ENCODE peak calls at places on chromosomes 3 and 15, in nine cellular contexts. U is fibroblast of lung, C is GM12878, A is endodermal cell, L is PC-3, Z is HCT116, B is keratinocyte, O is Karpas-422, X is MM.1S. E is an unnamed sample.

GRCh38 chr15:60679256-60679655 is 200.3 kb upstream of the ICE2 start:
- DNase-seq in X (no peak), Z (no peak), U (peak; percentile 59), B (no peak), A (no peak), C (no peak), O (no peak), L (no peak), E (no peak)

GRCh38 chr3:57928511-57928910 is 79.7 kb upstream of the FLNB start:
- DNase-seq in B (no peak), O (no peak), Z (no peak), L (no peak), X (no peak), C (no peak), A (no peak), U (no peak), E (peak; percentile 43)

GRCh38 chr3:138082992-138083386 is 32.4 kb downstream of the DZIP1L start:
- DNase-seq in Z (no peak), C (no peak), B (no peak), L (peak; percentile 10), O (no peak), X (no peak), U (no peak), A (no peak), E (no peak)

GRCh38 chr3:84806958-84807357 is 151.8 kb upstream of the CADM2 start:
- DNase-seq in X (no peak), B (no peak), C (no peak), A (no peak), U (no peak), Z (no peak), O (no peak), L (no peak), E (no peak)

GRCh38 chr3:100753846-100754245 is 44.6 kb downstream of the TFG start:
- DNase-seq in O (no peak), U (peak; percentile 33), A (no peak), Z (no peak), L (no peak), C (no peak), X (no peak), B (no peak), E (peak; percentile 77)

GRCh38 chr15:35394416-35394815 is 151.5 kb downstream of the DPH6 start:
- DNase-seq in X (no peak), U (no peak), B (no peak), C (no peak), L (no peak), Z (no peak), O (no peak), A (no peak), E (peak; percentile 4)

GRCh38 chr3:48662753-48663488 is at the start of gene CELSR3:
- DNase-seq in B (peak; percentile 44), X (peak; percentile 54), A (peak; percentile 95), O (no peak), U (peak; percentile 94), Z (peak; percentile 75), L (peak; percentile 16), C (peak; percentile 33), E (peak; percentile 81)

GRCh38 chr15:88901713-88902490 is 6.6 kb upstream of the HAPLN3 start:
- DNase-seq in U (no peak), O (no peak), B (no peak), A (no peak), C (no peak), X (no peak), L (no peak), Z (no peak), E (no peak)

GRCh38 chr3:31409389-31409788 is 123.3 kb upstream of the STT3B start:
- DNase-seq in B (no peak), U (no peak), A (no peak), O (no peak), X (no peak), C (no peak), L (no peak), Z (no peak), E (no peak)

DNA sequence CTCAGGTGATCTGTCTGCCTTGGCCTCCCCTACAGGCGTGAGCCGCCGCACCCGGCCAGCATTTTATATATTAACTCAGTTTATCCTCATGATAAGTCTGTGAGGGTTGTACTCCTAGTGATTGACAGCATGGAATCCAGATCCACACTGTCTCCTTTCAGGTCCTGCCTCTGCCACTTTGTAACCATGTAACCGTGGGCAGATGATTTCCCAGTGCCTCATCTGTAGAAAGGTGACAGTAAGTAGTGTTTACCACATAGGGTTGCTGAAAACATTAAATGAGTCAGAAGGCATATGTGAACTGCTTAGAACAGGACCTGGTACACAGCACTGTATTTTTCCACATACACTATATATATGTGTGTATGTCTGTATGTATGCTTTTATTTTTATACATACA is 2.4 kb downstream of the FYTTD1 start:
- DNase-seq in B (no peak), L (no peak), O (no peak), X (no peak), U (no peak), C (no peak), Z (no peak), A (no peak), E (peak; percentile 15)
- H3K9ac ChIP-seq in B (no peak overlapping the region), L (no peak overlapping the region), O (peak overlapping the region; percentile 95), X (no peak overlapping the region), U (no peak overlapping the region), C (peak overlapping the region; percentile 94), Z (peak overlapping the region; percentile 86), A (no peak overlapping the region), E (no peak overlapping the region)

GRCh38 chr15:62850318-62850717 is 192.2 kb upstream of the TPM1 start:
- DNase-seq in A (peak; percentile 56), X (no peak), U (no peak), L (no peak), O (no peak), Z (no peak), B (no peak), C (no peak), E (no peak)

GRCh38 chr15:62846805-62847481 is 195.6 kb upstream of the TPM1 start:
- DNase-seq in Z (no peak), A (peak; percentile 39), C (no peak), L (no peak), U (no peak), X (no peak), O (no peak), B (no peak), E (no peak)

GRCh38 chr15:62849316-62850129 is 193.0 kb upstream of the TPM1 start:
- DNase-seq in X (no peak), O (no peak), U (no peak), L (no peak), C (no peak), B (no peak), Z (no peak), A (peak; percentile 44), E (no peak)

GRCh38 chr15:62847900-62848489 is 194.6 kb upstream of the TPM1 start:
- DNase-seq in U (peak; percentile 59), O (peak; percentile 84), A (peak; percentile 90), B (no peak), Z (peak; percentile 53), X (peak; percentile 53), L (peak; percentile 74), C (no peak), E (peak; percentile 55)

DNA sequence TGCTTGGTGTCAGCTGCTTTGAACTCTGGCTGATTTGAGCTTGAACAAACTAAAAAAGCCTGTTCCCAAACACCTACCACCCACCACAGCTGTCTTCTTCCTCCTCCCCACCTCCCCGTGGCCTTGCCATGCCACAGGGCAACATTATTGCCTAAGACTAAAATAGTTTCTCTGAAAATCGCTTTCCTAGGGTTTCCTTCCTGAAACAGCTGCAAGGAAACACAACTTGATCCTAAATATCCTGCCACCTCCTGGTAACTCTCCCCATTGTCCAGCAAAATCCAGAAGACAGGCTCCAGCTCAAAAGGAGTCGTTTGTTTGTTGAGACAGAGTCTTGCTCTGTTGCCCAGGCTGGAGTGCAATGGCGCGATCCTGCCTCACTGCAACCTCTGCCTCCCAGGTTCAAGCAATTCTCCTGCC is 193.9 kb upstream of the TPM1 start:
- DNase-seq in L (peak; percentile 35), A (peak; percentile 44), X (no peak), B (no peak), O (no peak), Z (no peak), U (peak; percentile 45), C (no peak), E (peak; percentile 36)
- H3K9ac ChIP-seq in L (no peak overlapping the region), A (no peak overlapping the region), X (no peak overlapping the region), B (no peak overlapping the region), O (no peak overlapping the region), Z (no peak overlapping the region), U (no peak overlapping the region), C (no peak overlapping the region), E (no peak overlapping the region)

GRCh38 chr3:143979813-143980212 is 8.2 kb downstream of the DIPK2A start:
- DNase-seq in C (no peak), Z (no peak), B (no peak), A (no peak), O (no peak), U (no peak), L (no peak), X (no peak), E (peak; percentile 56)

GRCh38 chr3:143979041-143979440 is 7.4 kb downstream of the DIPK2A start:
- DNase-seq in X (no peak), A (no peak), B (no peak), Z (no peak), O (no peak), U (no peak), L (no peak), C (no peak), E (no peak)

GRCh38 chr3:143977326-143978262 is 6.0 kb downstream of the DIPK2A start:
- DNase-seq in U (peak; percentile 74), Z (no peak), A (no peak), B (no peak), X (peak; percentile 8), L (peak; percentile 21), O (no peak), C (no peak), E (peak; percentile 61)

GRCh38 chr3:143975549-143976152 is 4.0 kb downstream of the DIPK2A start:
- DNase-seq in U (peak; percentile 89), Z (no peak), L (peak; percentile 65), B (no peak), O (peak; percentile 80), C (no peak), A (no peak), X (peak; percentile 60), E (peak; percentile 90)

DNA sequence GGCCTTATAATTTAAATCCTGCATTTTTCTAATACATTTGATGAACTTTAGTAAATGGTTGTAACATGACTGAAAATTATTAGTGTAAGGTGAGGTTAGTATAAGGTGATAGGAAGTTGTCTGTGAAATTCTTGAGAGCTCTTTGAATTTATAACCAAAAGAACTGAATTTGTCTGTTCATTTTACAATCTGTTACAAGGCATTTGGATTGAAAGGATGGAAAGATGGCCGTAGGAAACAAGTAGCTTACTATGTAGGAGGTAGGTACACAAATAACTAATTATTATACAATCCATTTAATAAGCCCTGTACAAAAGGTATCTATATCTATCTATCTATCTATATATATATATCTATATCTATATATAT is 6.6 kb downstream of the DIPK2A start:
- DNase-seq in L (no peak), B (no peak), Z (no peak), O (no peak), X (no peak), U (no peak), A (no peak), C (no peak), E (peak; percentile 4)
- H3K9ac ChIP-seq in L (no peak overlapping the region), B (no peak overlapping the region), Z (no peak overlapping the region), O (no peak overlapping the region), X (no peak overlapping the region), U (no peak overlapping the region), A (no peak overlapping the region), C (peak overlapping the region; percentile 51), E (no peak overlapping the region)

DNA sequence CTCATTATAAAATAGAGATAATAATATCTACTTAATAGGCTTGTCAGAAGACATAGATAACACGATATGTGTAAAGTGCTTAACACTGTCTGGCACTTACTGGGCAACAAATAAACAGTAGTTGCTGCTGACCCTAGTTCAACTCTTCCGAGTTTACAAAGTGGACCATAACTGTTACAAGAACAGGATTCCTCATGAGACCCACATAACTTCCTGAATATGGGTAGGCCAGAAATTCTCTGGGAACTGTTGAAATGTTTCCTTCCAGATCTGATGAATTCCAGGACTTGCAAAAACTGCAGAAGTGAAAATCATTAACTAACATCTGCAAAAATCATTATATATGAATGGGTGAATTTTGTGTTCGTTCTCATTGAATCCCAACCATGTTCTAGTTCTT is 181.7 kb upstream of the MME start:
- DNase-seq in Z (no peak), O (no peak), X (no peak), U (peak; percentile 13), L (no peak), A (no peak), C (no peak), B (no peak), E (peak; percentile 9)
- H3K9ac ChIP-seq in Z (no peak overlapping the region), O (no peak overlapping the region), X (no peak overlapping the region), U (no peak overlapping the region), L (no peak overlapping the region), A (no peak overlapping the region), C (no peak overlapping the region), B (no peak overlapping the region), E (peak overlapping the region; percentile 39)

E was measured in adipocyte.